ENCODE peak calls at places on chromosomes 12 and 14, in seven cellular contexts. B is heart right ventricle, P is IMR-90, E is body of pancreas, I is cardiac muscle cell, Z is adrenal gland, H is endothelial cell of umbilical vein. A is an unnamed sample.

GRCh38 chr12:14629832-14630688 is 62.4 kb upstream of the PLBD1 start:
- DNase-seq in P (peak; percentile 62), Z (peak; percentile 93), I (peak; percentile 74), E (peak; percentile 87), B (peak; percentile 64), H (peak; percentile 70), A (peak; percentile 72)

GRCh38 chr12:58283553-58283952 is 342.2 kb downstream of the ATP23 start:
- DNase-seq in H (no peak), E (no peak), I (peak; percentile 12), P (no peak), B (no peak), Z (no peak), A (no peak)

GRCh38 chr14:52692248-52692962 is 3.0 kb downstream of the ERO1A start:
- DNase-seq in I (no peak), H (no peak), P (peak; percentile 75), E (no peak), Z (peak; percentile 66), B (no peak), A (no peak)

GRCh38 chr14:99093532-99094517 is 178.2 kb downstream of the BCL11B start:
- DNase-seq in E (no peak), H (no peak), I (no peak), Z (no peak), B (no peak), P (no peak), A (no peak)

GRCh38 chr12:114688256-114688845 is 4.4 kb upstream of the TBX3 start:
- DNase-seq in E (no peak), Z (no peak), B (no peak), H (no peak), P (no peak), I (no peak), A (no peak)

GRCh38 chr14:75449703-75450102 is 21.9 kb downstream of the JDP2 start:
- DNase-seq in E (no peak), I (no peak), H (no peak), Z (no peak), B (no peak), P (no peak), A (no peak)

GRCh38 chr12:54215990-54216579 is 27.3 kb upstream of the SMUG1 start:
- DNase-seq in P (no peak), Z (peak; percentile 58), E (no peak), B (no peak), I (no peak), H (no peak), A (no peak)

GRCh38 chr14:91295851-91296796 is 51.6 kb upstream of the GPR68 start:
- DNase-seq in E (no peak), B (no peak), I (no peak), P (no peak), H (no peak), Z (no peak), A (no peak)

GRCh38 chr14:104239185-104239775 is 100.9 kb downstream of the KIF26A start:
- DNase-seq in I (no peak), H (no peak), Z (peak; percentile 31), P (no peak), B (no peak), E (no peak), A (no peak)

DNA sequence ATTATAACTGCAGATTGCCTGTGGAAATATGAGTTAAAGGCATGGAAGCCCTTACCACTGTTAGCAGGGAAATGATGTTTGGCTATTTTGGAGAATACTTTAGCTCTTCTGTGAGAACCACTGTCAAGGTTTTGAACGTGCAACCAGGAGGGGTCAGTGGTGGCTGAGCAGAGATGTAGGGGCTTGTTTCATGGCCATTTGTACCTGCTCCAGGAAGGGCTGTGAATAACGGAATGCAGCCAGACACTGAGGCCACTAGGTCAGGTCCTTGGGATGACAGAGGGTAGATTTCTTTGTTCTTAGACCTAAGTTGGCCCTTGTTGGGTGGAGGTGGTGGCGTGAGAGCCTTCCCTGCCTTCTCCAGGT is 8.3 kb downstream of the TRAF3 start:
- DNase-seq in P (no peak), H (no peak), E (no peak), Z (no peak), B (no peak), I (no peak), A (no peak)
- TF ChIP-seq CTCF in P (no peak), H (no peak), E (no peak), Z (no peak), B (no peak), I (no peak), A (no peak)

GRCh38 chr12:48970702-48971334 is 717 bp downstream of the WNT10B start:
- DNase-seq in Z (no peak), B (no peak), E (no peak), I (no peak), H (no peak), P (no peak), A (no peak)
- H3K4me3 ChIP-seq in Z (peak overlapping the region; percentile 38), B (peak overlapping the region; percentile 40), E (no peak overlapping the region), I (peak overlapping the region; percentile 28), H (no peak overlapping the region), P (no peak overlapping the region), A (no peak overlapping the region)

DNA sequence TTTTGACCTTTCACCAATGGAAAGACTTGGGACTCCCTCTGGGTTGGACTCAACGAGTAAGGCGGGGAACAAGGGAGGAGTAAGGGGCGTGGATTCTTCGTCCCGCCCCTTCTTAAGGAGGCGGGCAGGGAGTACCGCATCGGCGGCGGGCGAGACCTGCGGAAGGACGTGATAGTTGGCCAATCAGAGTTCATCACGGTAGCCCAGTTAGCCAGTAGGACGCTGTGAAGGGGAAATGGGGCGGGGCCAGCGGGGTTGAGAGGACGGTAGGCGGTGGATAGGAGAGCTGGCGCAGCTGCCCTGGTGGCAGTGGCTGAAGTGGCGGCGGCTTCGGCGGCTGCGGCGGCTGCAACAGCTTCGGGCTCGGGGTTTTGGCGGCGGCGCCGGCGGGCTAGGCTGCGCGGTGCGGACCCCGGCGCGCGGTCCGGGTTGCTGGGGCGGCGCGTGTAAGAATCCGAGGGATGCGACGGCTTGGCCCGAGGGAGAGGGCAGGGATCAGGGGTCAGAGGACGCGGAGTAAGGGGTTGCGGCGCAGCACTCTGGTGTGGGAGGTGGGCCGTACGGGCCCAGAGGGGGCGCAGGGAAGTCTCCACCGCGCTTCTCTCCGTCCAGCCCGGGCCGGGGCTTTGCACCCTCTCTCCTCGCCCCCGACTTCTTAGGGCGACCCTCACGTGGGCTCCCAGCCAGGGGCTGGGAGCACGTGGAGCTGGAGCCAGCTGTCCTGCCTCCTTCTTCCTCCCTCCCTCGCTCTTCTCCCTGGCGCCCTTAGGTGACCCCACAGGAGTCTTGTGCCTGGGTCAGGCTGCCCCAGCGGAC is at the start of gene TPCN1:
- DNase-seq in I (peak; percentile 100), H (peak; percentile 100), P (peak; percentile 100), E (peak; percentile 100), B (peak; percentile 100), Z (peak; percentile 100), A (peak; percentile 100)
- TF ChIP-seq CTCF in I (no peak), H (peak; percentile 16), P (peak; percentile 10), E (no peak), B (no peak), Z (no peak), A (no peak)

GRCh38 chr12:61523276-61523992 is 736.8 kb upstream of the USP15 start:
- DNase-seq in P (no peak), E (no peak), I (no peak), H (no peak), Z (no peak), B (no peak), A (no peak)
- H3K4me3 ChIP-seq in P (no peak overlapping the region), E (no peak overlapping the region), I (no peak overlapping the region), H (no peak overlapping the region), Z (no peak overlapping the region), B (no peak overlapping the region), A (no peak overlapping the region)